ENCODE peak calls at places on chromosomes 2 and 18, in six cellular contexts. One of them, this sample, is unnamed.

GRCh38 chr2:132857334-132857733 is 187.3 kb upstream of the LYPD1 start:
- DNase-seq in left ventricle myocardium inferior: no peak
- DNase-seq in naive thymus-derived CD4-positive, alpha-beta T cell: no peak
- DNase-seq in PC-3: no peak
- DNase-seq in mesenchymal stem cell: no peak
- DNase-seq in A673: no peak
- DNase-seq in this sample: no peak

GRCh38 chr2:12303181-12304030 is 413.3 kb upstream of the TRIB2 start:
- DNase-seq in mesenchymal stem cell: peak; percentile 98
- DNase-seq in naive thymus-derived CD4-positive, alpha-beta T cell: no peak
- DNase-seq in PC-3: peak; percentile 87
- DNase-seq in left ventricle myocardium inferior: no peak
- DNase-seq in A673: no peak
- DNase-seq in this sample: peak; percentile 81

GRCh38 chr2:46704593-46704992 is 211.0 kb downstream of the MCFD2 start:
- DNase-seq in left ventricle myocardium inferior: no peak
- DNase-seq in naive thymus-derived CD4-positive, alpha-beta T cell: no peak
- DNase-seq in mesenchymal stem cell: no peak
- DNase-seq in PC-3: no peak
- DNase-seq in A673: no peak
- DNase-seq in this sample: no peak

GRCh38 chr2:227163998-227164744 is at the start of the genes COL4A3 and COL4A4:
- DNase-seq in left ventricle myocardium inferior: peak; percentile 78
- DNase-seq in mesenchymal stem cell: no peak
- DNase-seq in A673: peak; percentile 28
- DNase-seq in PC-3: peak; percentile 49
- DNase-seq in naive thymus-derived CD4-positive, alpha-beta T cell: no peak
- DNase-seq in this sample: peak; percentile 59

GRCh38 chr2:39949131-39949530 is 170.1 kb upstream of the THUMPD2 start:
- DNase-seq in PC-3: no peak
- DNase-seq in mesenchymal stem cell: no peak
- DNase-seq in A673: no peak
- DNase-seq in left ventricle myocardium inferior: no peak
- DNase-seq in naive thymus-derived CD4-positive, alpha-beta T cell: no peak
- DNase-seq in this sample: peak; percentile 9

GRCh38 chr2:174699993-174700766 is 64.1 kb downstream of the CHRNA1 start:
- DNase-seq in mesenchymal stem cell: peak; percentile 59
- DNase-seq in PC-3: peak; percentile 56
- DNase-seq in A673: peak; percentile 56
- DNase-seq in naive thymus-derived CD4-positive, alpha-beta T cell: no peak
- DNase-seq in left ventricle myocardium inferior: no peak
- DNase-seq in this sample: peak; percentile 77

GRCh38 chr2:240840435-240841060 is 20.5 kb upstream of the KIF1A start:
- DNase-seq in left ventricle myocardium inferior: no peak
- DNase-seq in A673: peak; percentile 54
- DNase-seq in PC-3: peak; percentile 73
- DNase-seq in naive thymus-derived CD4-positive, alpha-beta T cell: no peak
- DNase-seq in mesenchymal stem cell: peak; percentile 79
- DNase-seq in this sample: peak; percentile 87

GRCh38 chr18:79926715-79927596 is 24.5 kb downstream of the SLC66A2 start:
- DNase-seq in mesenchymal stem cell: no peak
- DNase-seq in A673: no peak
- DNase-seq in naive thymus-derived CD4-positive, alpha-beta T cell: no peak
- DNase-seq in PC-3: no peak
- DNase-seq in left ventricle myocardium inferior: no peak
- DNase-seq in this sample: no peak

GRCh38 chr2:203328735-203329549 is 748 bp downstream of the ABI2 start:
- DNase-seq in A673: peak; percentile 65
- DNase-seq in mesenchymal stem cell: peak; percentile 64
- DNase-seq in PC-3: peak; percentile 45
- DNase-seq in naive thymus-derived CD4-positive, alpha-beta T cell: peak; percentile 12
- DNase-seq in left ventricle myocardium inferior: peak; percentile 57
- DNase-seq in this sample: peak; percentile 84

GRCh38 chr18:32093523-32093922 is 1.8 kb downstream of the RNF138 start:
- DNase-seq in mesenchymal stem cell: no peak
- DNase-seq in PC-3: peak; percentile 3
- DNase-seq in naive thymus-derived CD4-positive, alpha-beta T cell: no peak
- DNase-seq in left ventricle myocardium inferior: no peak
- DNase-seq in A673: peak; percentile 35
- DNase-seq in this sample: peak; percentile 48

GRCh38 chr2:55742996-55743395 is 49.4 kb upstream of the PNPT1 start:
- DNase-seq in naive thymus-derived CD4-positive, alpha-beta T cell: no peak
- DNase-seq in PC-3: no peak
- DNase-seq in A673: no peak
- DNase-seq in left ventricle myocardium inferior: no peak
- DNase-seq in mesenchymal stem cell: no peak
- DNase-seq in this sample: no peak

GRCh38 chr18:34901299-34901698 is 139.9 kb upstream of the MAPRE2 start:
- DNase-seq in mesenchymal stem cell: no peak
- DNase-seq in A673: peak; percentile 24
- DNase-seq in left ventricle myocardium inferior: no peak
- DNase-seq in PC-3: peak; percentile 13
- DNase-seq in naive thymus-derived CD4-positive, alpha-beta T cell: no peak
- DNase-seq in this sample: peak; percentile 60

GRCh38 chr2:200373973-200374416 is 67.5 kb downstream of the SPATS2L start:
- DNase-seq in mesenchymal stem cell: no peak
- DNase-seq in naive thymus-derived CD4-positive, alpha-beta T cell: no peak
- DNase-seq in PC-3: peak; percentile 66
- DNase-seq in left ventricle myocardium inferior: no peak
- DNase-seq in A673: no peak
- DNase-seq in this sample: no peak

GRCh38 chr2:10331033-10331701 is 28.5 kb downstream of the HPCAL1 start:
- DNase-seq in A673: no peak
- DNase-seq in mesenchymal stem cell: peak; percentile 21
- DNase-seq in left ventricle myocardium inferior: peak; percentile 72
- DNase-seq in naive thymus-derived CD4-positive, alpha-beta T cell: peak; percentile 41
- DNase-seq in PC-3: peak; percentile 61
- DNase-seq in this sample: no peak

GRCh38 chr2:73334045-73334444 is 40.7 kb upstream of the EGR4 start:
- DNase-seq in naive thymus-derived CD4-positive, alpha-beta T cell: no peak
- DNase-seq in mesenchymal stem cell: no peak
- DNase-seq in left ventricle myocardium inferior: no peak
- DNase-seq in PC-3: no peak
- DNase-seq in A673: no peak
- DNase-seq in this sample: no peak

GRCh38 chr2:187658952-187659525 is 104.8 kb upstream of the TFPI start:
- DNase-seq in naive thymus-derived CD4-positive, alpha-beta T cell: no peak
- DNase-seq in left ventricle myocardium inferior: no peak
- DNase-seq in PC-3: peak; percentile 51
- DNase-seq in A673: peak; percentile 52
- DNase-seq in mesenchymal stem cell: peak; percentile 46
- DNase-seq in this sample: peak; percentile 43

GRCh38 chr18:78619854-78620253 is 359.8 kb upstream of the SALL3 start:
- DNase-seq in PC-3: no peak
- DNase-seq in mesenchymal stem cell: no peak
- DNase-seq in naive thymus-derived CD4-positive, alpha-beta T cell: no peak
- DNase-seq in left ventricle myocardium inferior: no peak
- DNase-seq in A673: no peak
- DNase-seq in this sample: no peak

GRCh38 chr2:239020541-239021041 is 172.7 kb downstream of the TWIST2 start:
- DNase-seq in PC-3: no peak
- DNase-seq in mesenchymal stem cell: no peak
- DNase-seq in left ventricle myocardium inferior: no peak
- DNase-seq in A673: no peak
- DNase-seq in naive thymus-derived CD4-positive, alpha-beta T cell: no peak
- DNase-seq in this sample: no peak

GRCh38 chr2:151333083-151333482 is 24.3 kb upstream of the TNFAIP6 start:
- DNase-seq in left ventricle myocardium inferior: no peak
- DNase-seq in naive thymus-derived CD4-positive, alpha-beta T cell: no peak
- DNase-seq in mesenchymal stem cell: no peak
- DNase-seq in A673: no peak
- DNase-seq in PC-3: no peak
- DNase-seq in this sample: no peak

GRCh38 chr2:14752294-14752693 is 119.8 kb downstream of the LRATD1 start:
- DNase-seq in mesenchymal stem cell: no peak
- DNase-seq in A673: no peak
- DNase-seq in naive thymus-derived CD4-positive, alpha-beta T cell: no peak
- DNase-seq in PC-3: peak; percentile 63
- DNase-seq in left ventricle myocardium inferior: no peak
- DNase-seq in this sample: no peak

GRCh38 chr2:97730245-97730644 is 16.9 kb downstream of the ZAP70 start:
- DNase-seq in naive thymus-derived CD4-positive, alpha-beta T cell: no peak
- DNase-seq in left ventricle myocardium inferior: no peak
- DNase-seq in PC-3: peak; percentile 7
- DNase-seq in A673: no peak
- DNase-seq in mesenchymal stem cell: peak; percentile 28
- DNase-seq in this sample: no peak

GRCh38 chr18:44123743-44124142 is 556.9 kb upstream of the SETBP1 start:
- DNase-seq in naive thymus-derived CD4-positive, alpha-beta T cell: no peak
- DNase-seq in mesenchymal stem cell: no peak
- DNase-seq in PC-3: peak; percentile 55
- DNase-seq in A673: no peak
- DNase-seq in left ventricle myocardium inferior: no peak
- DNase-seq in this sample: no peak

GRCh38 chr2:217825469-217826235 is 177.1 kb downstream of the TNS1 start:
- DNase-seq in A673: no peak
- DNase-seq in PC-3: no peak
- DNase-seq in mesenchymal stem cell: no peak
- DNase-seq in naive thymus-derived CD4-positive, alpha-beta T cell: no peak
- DNase-seq in left ventricle myocardium inferior: peak; percentile 12
- DNase-seq in this sample: no peak

GRCh38 chr2:60480089-60480773 is 73.2 kb downstream of the BCL11A start:
- DNase-seq in A673: no peak
- DNase-seq in left ventricle myocardium inferior: no peak
- DNase-seq in mesenchymal stem cell: no peak
- DNase-seq in naive thymus-derived CD4-positive, alpha-beta T cell: no peak
- DNase-seq in PC-3: no peak
- DNase-seq in this sample: no peak

GRCh38 chr2:174750923-174751441 is 13.3 kb downstream of the CHRNA1 start:
- DNase-seq in PC-3: no peak
- DNase-seq in naive thymus-derived CD4-positive, alpha-beta T cell: no peak
- DNase-seq in mesenchymal stem cell: no peak
- DNase-seq in A673: no peak
- DNase-seq in left ventricle myocardium inferior: no peak
- DNase-seq in this sample: no peak

GRCh38 chr2:141528990-141529389 is 601.8 kb downstream of the LRP1B start:
- DNase-seq in left ventricle myocardium inferior: no peak
- DNase-seq in PC-3: no peak
- DNase-seq in A673: no peak
- DNase-seq in naive thymus-derived CD4-positive, alpha-beta T cell: no peak
- DNase-seq in mesenchymal stem cell: peak; percentile 20
- DNase-seq in this sample: no peak

GRCh38 chr2:38159621-38160020 is 83.7 kb upstream of the CYP1B1 start:
- DNase-seq in A673: no peak
- DNase-seq in naive thymus-derived CD4-positive, alpha-beta T cell: no peak
- DNase-seq in PC-3: no peak
- DNase-seq in left ventricle myocardium inferior: no peak
- DNase-seq in mesenchymal stem cell: no peak
- DNase-seq in this sample: no peak

GRCh38 chr18:24704921-24705620 is 244.6 kb downstream of the HRH4 start:
- DNase-seq in naive thymus-derived CD4-positive, alpha-beta T cell: no peak
- DNase-seq in A673: no peak
- DNase-seq in PC-3: no peak
- DNase-seq in mesenchymal stem cell: peak; percentile 80
- DNase-seq in left ventricle myocardium inferior: no peak
- DNase-seq in this sample: peak; percentile 48

GRCh38 chr2:98454500-98455235 is 10.0 kb downstream of the INPP4A start:
- DNase-seq in naive thymus-derived CD4-positive, alpha-beta T cell: no peak
- DNase-seq in left ventricle myocardium inferior: no peak
- DNase-seq in PC-3: peak; percentile 51
- DNase-seq in mesenchymal stem cell: peak; percentile 74
- DNase-seq in A673: no peak
- DNase-seq in this sample: no peak

DNA sequence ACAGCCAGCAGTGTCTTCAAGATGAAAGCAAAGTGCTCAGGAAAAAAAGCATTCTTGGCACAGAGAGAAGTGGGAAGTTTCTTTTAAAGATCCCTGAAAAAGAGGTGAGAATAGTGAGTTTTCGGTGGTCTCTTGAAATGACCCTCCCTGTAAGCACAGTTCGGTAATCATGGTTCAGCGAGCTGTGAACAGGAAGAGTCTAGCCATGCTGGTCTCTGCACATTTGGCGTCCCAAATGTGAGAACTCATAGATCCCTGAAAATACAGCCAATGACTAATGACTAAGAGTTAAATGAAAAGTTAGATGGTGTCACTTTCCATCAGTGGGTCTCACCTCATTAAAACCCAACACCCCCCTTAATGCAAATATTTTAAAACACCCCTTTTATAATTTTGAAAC is 3.4 kb downstream of the IL1R1 start:
- DNase-seq in A673: no peak
- DNase-seq in left ventricle myocardium inferior: no peak
- DNase-seq in PC-3: no peak
- DNase-seq in naive thymus-derived CD4-positive, alpha-beta T cell: no peak
- DNase-seq in mesenchymal stem cell: peak; percentile 18
- DNase-seq in this sample: no peak
- H3K9me3 ChIP-seq in A673: peaks cover 12% of the 10 kb centered on the region
- H3K9me3 ChIP-seq in left ventricle myocardium inferior: peaks cover 53% of the 10 kb centered on the region
- H3K9me3 ChIP-seq in PC-3: no peaks in the 10 kb centered on the region
- H3K9me3 ChIP-seq in naive thymus-derived CD4-positive, alpha-beta T cell: no peaks in the 10 kb centered on the region
- H3K9me3 ChIP-seq in mesenchymal stem cell: peaks cover 39% of the 10 kb centered on the region
- H3K9me3 ChIP-seq in this sample: peaks cover 27% of the 10 kb centered on the region

GRCh38 chr2:159903404-159904126 is 105.6 kb upstream of the CD302 start:
- DNase-seq in naive thymus-derived CD4-positive, alpha-beta T cell: peak; percentile 36
- DNase-seq in left ventricle myocardium inferior: no peak
- DNase-seq in PC-3: no peak
- DNase-seq in A673: peak; percentile 21
- DNase-seq in mesenchymal stem cell: no peak
- DNase-seq in this sample: peak; percentile 56
- H3K4me3 ChIP-seq in naive thymus-derived CD4-positive, alpha-beta T cell: peak overlapping the region; percentile 95
- H3K4me3 ChIP-seq in left ventricle myocardium inferior: peak overlapping the region; percentile 69
- H3K4me3 ChIP-seq in PC-3: no peak overlapping the region
- H3K4me3 ChIP-seq in A673: peak overlapping the region; percentile 39
- H3K4me3 ChIP-seq in mesenchymal stem cell: no peak overlapping the region
- H3K4me3 ChIP-seq in this sample: peak overlapping the region; percentile 66

GRCh38 chr18:65671621-65672415 is 79.0 kb upstream of the CDH7 start:
- DNase-seq in PC-3: no peak
- DNase-seq in mesenchymal stem cell: no peak
- DNase-seq in A673: no peak
- DNase-seq in left ventricle myocardium inferior: no peak
- DNase-seq in naive thymus-derived CD4-positive, alpha-beta T cell: no peak
- DNase-seq in this sample: no peak
- H3K4me1 ChIP-seq in PC-3: no peaks in the 10 kb centered on the region
- H3K4me1 ChIP-seq in mesenchymal stem cell: no peaks in the 10 kb centered on the region
- H3K4me1 ChIP-seq in A673: no peaks in the 10 kb centered on the region
- H3K4me1 ChIP-seq in left ventricle myocardium inferior: no peaks in the 10 kb centered on the region
- H3K4me1 ChIP-seq in naive thymus-derived CD4-positive, alpha-beta T cell: no peaks in the 10 kb centered on the region
- H3K4me1 ChIP-seq in this sample: no peaks in the 10 kb centered on the region

DNA sequence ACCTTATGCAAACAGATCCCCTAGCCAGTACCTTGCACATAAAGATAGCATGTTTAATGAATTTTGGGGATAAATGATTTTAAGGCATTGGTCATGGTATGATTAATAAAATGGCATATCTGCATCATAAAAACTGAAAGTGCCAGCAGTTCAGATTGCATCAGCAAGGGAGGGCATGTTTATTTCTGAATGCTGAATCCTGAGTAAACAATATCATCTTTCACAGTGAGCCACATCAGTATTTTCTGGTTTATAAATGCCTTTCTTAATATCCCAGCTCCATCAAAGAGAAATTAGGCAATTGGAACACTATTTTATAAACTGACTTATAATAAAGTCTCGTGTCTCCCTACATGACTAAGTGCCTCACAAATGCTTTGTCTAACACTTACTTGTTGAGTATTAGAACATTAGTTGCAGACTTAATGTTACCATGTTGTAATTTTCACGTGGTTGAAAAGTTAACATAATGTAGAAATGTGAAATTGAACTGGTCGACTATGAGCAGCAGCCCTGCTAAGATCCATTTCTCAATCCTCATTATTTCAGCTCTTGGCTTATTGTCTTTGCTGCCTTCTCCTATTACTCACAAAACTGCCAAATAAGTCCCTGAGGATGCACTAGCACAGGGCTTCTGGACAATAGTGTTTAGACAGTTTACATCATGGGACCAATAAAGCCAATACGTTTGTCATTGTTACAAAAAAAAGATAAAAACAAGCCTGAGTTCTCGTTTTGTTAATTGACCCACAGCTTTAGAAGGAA is 48.0 kb downstream of the LANCL1 start:
- DNase-seq in left ventricle myocardium inferior: no peak
- DNase-seq in mesenchymal stem cell: no peak
- DNase-seq in A673: no peak
- DNase-seq in naive thymus-derived CD4-positive, alpha-beta T cell: no peak
- DNase-seq in PC-3: peak; percentile 16
- DNase-seq in this sample: peak; percentile 48
- H3K9me3 ChIP-seq in left ventricle myocardium inferior: peaks cover 49% of the 10 kb centered on the region
- H3K9me3 ChIP-seq in mesenchymal stem cell: peaks cover 3% of the 10 kb centered on the region
- H3K9me3 ChIP-seq in A673: peaks cover 17% of the 10 kb centered on the region
- H3K9me3 ChIP-seq in naive thymus-derived CD4-positive, alpha-beta T cell: no peaks in the 10 kb centered on the region
- H3K9me3 ChIP-seq in PC-3: peaks cover 4% of the 10 kb centered on the region
- H3K9me3 ChIP-seq in this sample: peaks cover 4% of the 10 kb centered on the region

This sample was measured in adipocyte.